ENCODE peak calls at places on chromosomes 11 and 22, in four cellular contexts. One of them, this sample, is unnamed.

GRCh38 chr11:32960553-32961164 is 55.0 kb upstream of the DEPDC7 start:
- DNase-seq in K562: peak
- DNase-seq in H1: no peak
- DNase-seq in HepG2: peak
- DNase-seq in this sample: peak

GRCh38 chr22:41057076-41057475 is 35.3 kb upstream of the EP300 start:
- DNase-seq in HepG2: no peak
- DNase-seq in H1: no peak
- DNase-seq in K562: no peak
- DNase-seq in this sample: no peak

GRCh38 chr22:39634530-39635399 is 64.2 kb downstream of the CACNA1I start:
- DNase-seq in HepG2: peak
- DNase-seq in K562: peak
- DNase-seq in H1: no peak
- DNase-seq in this sample: no peak

GRCh38 chr11:60767388-60767811 is 10.7 kb downstream of the MS4A15 start:
- DNase-seq in H1: peak
- DNase-seq in K562: peak
- DNase-seq in HepG2: no peak
- DNase-seq in this sample: no peak

GRCh38 chr11:103070142-103070541 is 21.8 kb downstream of the DCUN1D5 start:
- DNase-seq in HepG2: no peak
- DNase-seq in K562: no peak
- DNase-seq in H1: no peak
- DNase-seq in this sample: no peak

GRCh38 chr11:16923987-16924386 is 90.2 kb downstream of the PLEKHA7 start:
- DNase-seq in K562: no peak
- DNase-seq in HepG2: no peak
- DNase-seq in H1: no peak
- DNase-seq in this sample: no peak

GRCh38 chr22:45604239-45604711 is 67.4 kb upstream of the ATXN10 start:
- DNase-seq in HepG2: no peak
- DNase-seq in K562: no peak
- DNase-seq in H1: no peak
- DNase-seq in this sample: no peak

GRCh38 chr22:50704510-50705218 is 32.0 kb downstream of the SHANK3 start:
- DNase-seq in HepG2: no peak
- DNase-seq in H1: no peak
- DNase-seq in K562: no peak
- DNase-seq in this sample: no peak

GRCh38 chr22:19629720-19630419 is 84.4 kb upstream of the SEPTIN5 start:
- DNase-seq in K562: peak
- DNase-seq in H1: peak
- DNase-seq in HepG2: peak
- DNase-seq in this sample: no peak

GRCh38 chr11:93403930-93404329 is 73.4 kb downstream of the DEUP1 start:
- DNase-seq in H1: no peak
- DNase-seq in HepG2: no peak
- DNase-seq in K562: no peak
- DNase-seq in this sample: no peak

GRCh38 chr22:49052560-49052959 is 775.1 kb downstream of the BRD1 start:
- DNase-seq in HepG2: no peak
- DNase-seq in K562: no peak
- DNase-seq in H1: no peak
- DNase-seq in this sample: no peak

GRCh38 chr11:65574963-65575567 is 788 bp upstream of the EHBP1L1 start:
- DNase-seq in H1: no peak
- DNase-seq in HepG2: no peak
- DNase-seq in K562: peak
- DNase-seq in this sample: no peak

GRCh38 chr22:45865561-45866397 is 111.2 kb downstream of the WNT7B start:
- DNase-seq in HepG2: no peak
- DNase-seq in K562: no peak
- DNase-seq in H1: peak
- DNase-seq in this sample: no peak

GRCh38 chr11:24623121-24623520 is 126.3 kb downstream of the LUZP2 start:
- DNase-seq in HepG2: no peak
- DNase-seq in H1: no peak
- DNase-seq in K562: no peak
- DNase-seq in this sample: no peak

GRCh38 chr11:20161230-20161918 is 1.1 kb upstream of the DBX1 start:
- DNase-seq in HepG2: no peak
- DNase-seq in K562: no peak
- DNase-seq in H1: peak
- DNase-seq in this sample: no peak

GRCh38 chr11:1176224-1177019 is 18.7 kb downstream of the MUC5AC start:
- DNase-seq in H1: no peak
- DNase-seq in HepG2: no peak
- DNase-seq in K562: no peak
- DNase-seq in this sample: no peak

GRCh38 chr22:44000123-44000522 is 24.0 kb upstream of the PARVB start:
- DNase-seq in HepG2: peak
- DNase-seq in H1: no peak
- DNase-seq in K562: no peak
- DNase-seq in this sample: no peak

GRCh38 chr22:26558246-26558895 is 31.6 kb downstream of the TPST2 start:
- DNase-seq in HepG2: no peak
- DNase-seq in H1: no peak
- DNase-seq in K562: no peak
- DNase-seq in this sample: no peak

GRCh38 chr11:107608809-107609208 is 17.9 kb downstream of the ELMOD1 start:
- DNase-seq in HepG2: no peak
- DNase-seq in K562: no peak
- DNase-seq in H1: no peak
- DNase-seq in this sample: no peak

GRCh38 chr11:99920956-99921355 is 766.1 kb upstream of the ARHGAP42 start:
- DNase-seq in H1: no peak
- DNase-seq in HepG2: no peak
- DNase-seq in K562: no peak
- DNase-seq in this sample: no peak

DNA sequence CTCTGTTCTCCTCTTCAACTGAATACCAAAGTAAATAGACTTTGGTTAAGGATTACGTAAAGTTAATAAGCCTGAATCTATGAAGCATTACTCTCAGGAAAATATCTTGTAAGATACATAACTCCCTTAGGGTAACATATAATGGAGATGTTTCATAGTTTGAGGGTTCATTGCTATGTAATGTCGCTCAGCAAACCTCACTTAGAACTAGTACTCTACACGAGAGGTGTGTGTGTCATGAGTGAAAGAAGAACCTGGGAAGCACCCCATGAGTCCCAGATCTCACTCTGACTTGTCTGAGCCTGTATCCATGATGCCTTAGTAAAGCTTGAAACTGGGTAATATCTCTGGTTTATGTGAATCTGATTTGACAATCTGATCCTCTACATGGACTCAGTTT is 429.5 kb upstream of the ANO3 start:
- DNase-seq in K562: no peak
- DNase-seq in HepG2: no peak
- DNase-seq in H1: no peak
- DNase-seq in this sample: no peak
- TF ChIP-seq ATF2 in K562: no peak
- TF ChIP-seq ATF2 in HepG2: no peak
- TF ChIP-seq ATF2 in H1: no peak
- TF ChIP-seq ATF2 in this sample: no peak

GRCh38 chr11:118923721-118924587 is 1.8 kb downstream of the BCL9L start:
- DNase-seq in K562: peak
- DNase-seq in H1: peak
- DNase-seq in HepG2: no peak
- DNase-seq in this sample: no peak
- TF ChIP-seq SIN3A in K562: no peak
- TF ChIP-seq SIN3A in H1: no peak
- TF ChIP-seq SIN3A in HepG2: no peak
- TF ChIP-seq SIN3A in this sample: no peak

GRCh38 chr22:23857606-23858483 is at the start of gene SLC2A11:
- DNase-seq in H1: peak
- DNase-seq in HepG2: peak
- DNase-seq in K562: peak
- DNase-seq in this sample: peak

GRCh38 chr22:23859201-23859600 is 1.5 kb downstream of the SLC2A11 start:
- DNase-seq in K562: no peak
- DNase-seq in HepG2: no peak
- DNase-seq in H1: no peak
- DNase-seq in this sample: no peak

GRCh38 chr22:23862103-23862502 is 4.4 kb downstream of the SLC2A11 start:
- DNase-seq in H1: peak
- DNase-seq in HepG2: no peak
- DNase-seq in K562: peak
- DNase-seq in this sample: no peak

GRCh38 chr22:23858484-23858815 is 775 bp downstream of the SLC2A11 start:
- DNase-seq in HepG2: no peak
- DNase-seq in H1: no peak
- DNase-seq in K562: no peak
- DNase-seq in this sample: no peak

GRCh38 chr22:23856721-23857605 is 712 bp upstream of the SLC2A11 start:
- DNase-seq in H1: peak
- DNase-seq in K562: no peak
- DNase-seq in HepG2: peak
- DNase-seq in this sample: no peak
- TF ChIP-seq ATF2 in H1: no peak
- TF ChIP-seq ATF2 in K562: no peak
- TF ChIP-seq ATF2 in HepG2: peak
- TF ChIP-seq ATF2 in this sample: no peak

GRCh38 chr11:70067591-70068341 is 10.4 kb upstream of the ANO1 start:
- DNase-seq in K562: no peak
- DNase-seq in H1: peak
- DNase-seq in HepG2: no peak
- DNase-seq in this sample: no peak
- TF ChIP-seq SIN3A in K562: no peak
- TF ChIP-seq SIN3A in H1: no peak
- TF ChIP-seq SIN3A in HepG2: no peak
- TF ChIP-seq SIN3A in this sample: no peak

GRCh38 chr11:62153087-62153395 is 29.2 kb downstream of the INCENP start:
- DNase-seq in HepG2: no peak
- DNase-seq in H1: no peak
- DNase-seq in K562: no peak
- DNase-seq in this sample: no peak
- TF ChIP-seq ATF2 in HepG2: no peak
- TF ChIP-seq ATF2 in H1: no peak
- TF ChIP-seq ATF2 in K562: no peak
- TF ChIP-seq ATF2 in this sample: no peak

DNA sequence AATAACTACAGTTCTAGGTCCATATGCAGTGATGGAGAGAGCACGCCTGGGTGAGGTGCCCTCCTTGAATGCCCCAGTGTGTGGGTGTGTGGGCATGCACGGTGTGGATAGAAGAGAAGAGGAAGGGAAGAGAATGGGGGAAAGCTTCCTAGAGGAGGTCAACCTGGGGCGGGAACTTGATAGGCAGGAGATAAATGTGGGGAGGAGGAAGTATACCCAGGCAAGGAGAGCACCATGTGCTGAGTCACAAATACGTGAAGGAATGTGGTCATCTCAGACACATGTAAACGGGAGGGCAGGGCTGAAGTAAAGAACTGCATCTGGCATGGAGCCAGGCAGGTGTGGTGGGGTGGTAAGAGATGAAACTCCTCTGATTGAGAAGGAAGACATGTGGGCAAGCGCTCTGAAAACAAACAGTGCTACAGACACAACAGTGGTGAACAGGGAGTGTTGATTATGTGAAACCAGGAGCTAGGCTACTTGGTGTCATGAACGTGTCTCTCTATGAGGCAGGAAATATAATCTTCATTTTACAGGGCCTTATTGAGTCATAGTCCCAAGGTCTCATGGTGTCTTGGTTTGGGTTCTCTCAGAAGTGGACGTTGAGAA is 61.5 kb upstream of the EED start:
- DNase-seq in H1: no peak
- DNase-seq in HepG2: no peak
- DNase-seq in K562: peak
- DNase-seq in this sample: peak
- TF ChIP-seq SIN3A in H1: no peak
- TF ChIP-seq SIN3A in HepG2: no peak
- TF ChIP-seq SIN3A in K562: no peak
- TF ChIP-seq SIN3A in this sample: no peak

GRCh38 chr11:72975778-72976520 is 161.7 kb downstream of the ATG16L2 start:
- DNase-seq in HepG2: peak
- DNase-seq in K562: no peak
- DNase-seq in H1: no peak
- DNase-seq in this sample: no peak
- TF ChIP-seq ATF2 in HepG2: no peak
- TF ChIP-seq ATF2 in K562: no peak
- TF ChIP-seq ATF2 in H1: no peak
- TF ChIP-seq ATF2 in this sample: peak

GRCh38 chr11:125364085-125364822 is 131.8 kb downstream of the FEZ1 start:
- DNase-seq in K562: no peak
- DNase-seq in HepG2: no peak
- DNase-seq in H1: no peak
- DNase-seq in this sample: no peak
- TF ChIP-seq SIN3A in K562: no peak
- TF ChIP-seq SIN3A in HepG2: no peak
- TF ChIP-seq SIN3A in H1: no peak
- TF ChIP-seq SIN3A in this sample: no peak

GRCh38 chr11:4022669-4023068 is 71.9 kb upstream of the RRM1 start:
- DNase-seq in K562: no peak
- DNase-seq in H1: no peak
- DNase-seq in HepG2: no peak
- DNase-seq in this sample: no peak

GRCh38 chr11:4027746-4028145 is 66.9 kb upstream of the RRM1 start:
- DNase-seq in K562: no peak
- DNase-seq in H1: no peak
- DNase-seq in HepG2: no peak
- DNase-seq in this sample: no peak

GRCh38 chr11:4026389-4026788 is 68.2 kb upstream of the RRM1 start:
- DNase-seq in K562: no peak
- DNase-seq in HepG2: no peak
- DNase-seq in H1: no peak
- DNase-seq in this sample: no peak

GRCh38 chr11:4025957-4026324 is 68.7 kb upstream of the RRM1 start:
- DNase-seq in H1: no peak
- DNase-seq in HepG2: no peak
- DNase-seq in K562: no peak
- DNase-seq in this sample: no peak

DNA sequence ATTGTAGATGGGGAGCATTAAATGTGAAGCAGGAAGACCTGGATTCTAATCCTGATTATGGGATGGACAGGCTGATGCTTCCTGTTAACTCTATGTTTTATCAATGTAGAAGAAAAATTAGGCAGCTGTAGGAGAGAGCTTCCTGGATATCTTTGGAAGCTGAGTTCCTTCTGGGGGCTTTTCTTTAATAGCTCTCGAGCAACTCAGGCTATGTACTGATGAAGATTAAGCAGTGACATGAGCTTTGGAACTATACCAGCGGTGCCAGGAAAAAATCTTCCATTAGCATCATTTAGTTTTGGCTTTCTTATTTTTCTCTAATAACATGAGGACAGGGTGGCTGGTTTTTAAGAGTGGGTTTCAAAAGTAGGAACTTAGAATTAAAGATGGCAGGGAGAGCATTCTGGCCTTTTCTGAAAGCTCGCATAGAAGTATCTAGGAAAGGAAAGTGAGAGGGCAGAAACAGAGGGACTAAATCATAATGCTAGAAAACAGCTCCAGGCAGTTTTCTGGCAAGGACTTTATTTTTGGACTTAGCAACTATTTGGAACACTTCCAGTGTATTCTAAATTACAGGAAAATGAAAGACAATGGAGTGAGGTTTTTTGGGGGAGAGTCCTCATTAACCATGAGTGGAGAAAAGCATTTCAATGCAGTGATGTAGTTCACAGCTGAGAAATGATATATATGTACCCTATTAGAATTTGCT is 69.2 kb upstream of the RRM1 start:
- DNase-seq in HepG2: no peak
- DNase-seq in K562: no peak
- DNase-seq in H1: no peak
- DNase-seq in this sample: no peak
- TF ChIP-seq ATF2 in HepG2: no peak
- TF ChIP-seq ATF2 in K562: no peak
- TF ChIP-seq ATF2 in H1: no peak
- TF ChIP-seq ATF2 in this sample: no peak